ENCODE peak calls at places on chromosomes 13 and 19, in seven cellular contexts. N, J, A, C, U, Q and H are unnamed samples.

GRCh38 chr19:16027528-16027927 is 48.8 kb upstream of the TPM4 start:
- DNase-seq in N (no peak), J (no peak), A (no peak), C (peak), U (no peak), Q (no peak), H (no peak)

GRCh38 chr13:74683411-74683810 is 549.2 kb upstream of the KLF12 start:
- DNase-seq in N (peak), J (no peak), A (no peak), C (no peak), U (no peak), Q (no peak), H (no peak)

GRCh38 chr13:21069561-21070004 is 8.2 kb upstream of the LATS2 start:
- DNase-seq in N (peak), J (peak), A (no peak), C (no peak), U (no peak), Q (peak), H (peak)

GRCh38 chr19:911197-912033 is 1.6 kb downstream of the R3HDM4 start:
- DNase-seq in N (no peak), J (no peak), A (no peak), C (no peak), U (no peak), Q (no peak), H (no peak)

GRCh38 chr13:84481958-84482357 is 599.7 kb upstream of the SLITRK1 start:
- DNase-seq in N (peak), J (no peak), A (no peak), C (no peak), U (no peak), Q (no peak), H (peak)

GRCh38 chr13:19984430-19985218 is 26.1 kb downstream of the ZMYM2 start:
- DNase-seq in N (peak), J (peak), A (no peak), C (no peak), U (no peak), Q (no peak), H (peak)

GRCh38 chr13:33009019-33009418 is 7.2 kb upstream of the KL start:
- DNase-seq in N (no peak), J (no peak), A (no peak), C (no peak), U (no peak), Q (no peak), H (no peak)

GRCh38 chr19:40217921-40218890 is at the start of gene TTC9B:
- DNase-seq in N (no peak), J (no peak), A (no peak), C (no peak), U (no peak), Q (no peak), H (no peak)

GRCh38 chr19:49761625-49762311 is 1.3 kb downstream of the TSKS start:
- DNase-seq in N (no peak), J (no peak), A (no peak), C (no peak), U (no peak), Q (no peak), H (no peak)

GRCh38 chr19:31356587-31357314 is 7.5 kb upstream of the TSHZ3 start:
- DNase-seq in N (no peak), J (no peak), A (no peak), C (no peak), U (peak), Q (no peak), H (no peak)

GRCh38 chr19:58474291-58474996 is 1.7 kb upstream of the ZNF446 start:
- DNase-seq in N (no peak), J (no peak), A (no peak), C (no peak), U (no peak), Q (no peak), H (peak)

GRCh38 chr13:29791508-29791907 is 58.9 kb downstream of the UBL3 start:
- DNase-seq in N (no peak), J (no peak), A (no peak), C (no peak), U (no peak), Q (no peak), H (no peak)

GRCh38 chr19:10995926-10996600 is 35.2 kb downstream of the SMARCA4 start:
- DNase-seq in N (no peak), J (no peak), A (no peak), C (no peak), U (no peak), Q (no peak), H (no peak)

GRCh38 chr13:113273856-113274590 is 23.0 kb upstream of the LAMP1 start:
- DNase-seq in N (no peak), J (no peak), A (no peak), C (no peak), U (no peak), Q (no peak), H (peak)